ENCODE peak calls at places on chromosomes 6 and 20, in six cellular contexts. C is CD4-positive, CD25-positive, alpha-beta regulatory T cell; N is heart right ventricle; I is NCI-H774; A is astrocyte of the spinal cord; V is osteocyte. L is an unnamed sample.

GRCh38 chr6:95865857-95866256 is 149.9 kb upstream of the FUT9 start:
- DNase-seq in C (no peak), N (no peak), I (no peak), V (no peak), A (no peak), L (no peak)

GRCh38 chr6:39387785-39388184 is 65.3 kb upstream of the KCNK16 start:
- DNase-seq in I (no peak), V (no peak), C (no peak), N (no peak), A (no peak), L (no peak)

GRCh38 chr6:157106487-157106886 is 216.8 kb downstream of the TMEM242 start:
- DNase-seq in A (peak), N (no peak), V (no peak), I (no peak), C (no peak), L (no peak)

GRCh38 chr6:116764961-116765841 is at the start of gene FAM162B:
- DNase-seq in A (peak), N (peak), C (no peak), I (peak), V (no peak), L (no peak)

GRCh38 chr6:74942130-74942529 is 263.7 kb downstream of the COL12A1 start:
- DNase-seq in C (no peak), A (peak), I (no peak), V (no peak), N (no peak), L (no peak)

GRCh38 chr6:7155871-7156579 is 48.3 kb downstream of the RREB1 start:
- DNase-seq in C (no peak), I (no peak), V (peak), N (no peak), A (no peak), L (no peak)

GRCh38 chr6:34246563-34247391 is 2.0 kb downstream of the SMIM29 start:
- DNase-seq in V (no peak), N (no peak), C (peak), A (peak), I (no peak), L (no peak)

GRCh38 chr6:9520417-9521151 is 894.3 kb downstream of the TFAP2A start:
- DNase-seq in C (no peak), A (peak), N (no peak), V (no peak), I (no peak), L (no peak)

GRCh38 chr20:63321148-63321831 is 28.3 kb downstream of the COL20A1 start:
- DNase-seq in I (no peak), V (no peak), A (no peak), C (no peak), N (peak), L (no peak)

L was measured in T-helper 22 cell.